ENCODE peak calls at places on chromosomes 4 and X, in four cellular contexts. L is HepG2, F is K562, B is H1. R is an unnamed sample.

GRCh38 chrX:9390121-9390520 is 74.7 kb upstream of the TBL1X start:
- DNase-seq in L (no peak), F (no peak), B (no peak), R (no peak)

GRCh38 chrX:153580700-153581386 is 18.1 kb downstream of the CCNQ start:
- DNase-seq in L (peak; percentile 21), F (peak; percentile 63), B (peak; percentile 76), R (peak; percentile 1)

GRCh38 chr4:25941441-25941840 is 27.4 kb downstream of the SMIM20 start:
- DNase-seq in L (no peak), F (no peak), B (no peak), R (no peak)

GRCh38 chrX:153456161-153456560 is 10.3 kb upstream of the TREX2 start:
- DNase-seq in L (no peak), F (no peak), B (no peak), R (no peak)

GRCh38 chrX:78375894-78376293 is 48.5 kb upstream of the CYSLTR1 start:
- DNase-seq in L (no peak), F (no peak), B (no peak), R (no peak)

GRCh38 chr4:101205878-101206277 is 141.4 kb downstream of the PPP3CA start:
- DNase-seq in L (no peak), F (peak; percentile 11), B (no peak), R (no peak)

GRCh38 chrX:81377329-81377728 is 175.4 kb downstream of the SH3BGRL start:
- DNase-seq in L (peak; percentile 0), F (peak; percentile 12), B (no peak), R (peak; percentile 36)

GRCh38 chr4:115154826-115155225 is 41.4 kb upstream of the NDST4 start:
- DNase-seq in L (no peak), F (no peak), B (no peak), R (no peak)

GRCh38 chrX:4708970-4709760 is 995.7 kb upstream of the PRKX start:
- DNase-seq in L (no peak), F (no peak), B (no peak), R (no peak)

GRCh38 chrX:145821291-145821897 is 3.8 kb downstream of the SLITRK2 start:
- DNase-seq in L (no peak), F (no peak), B (peak; percentile 57), R (no peak)

GRCh38 chrX:97200454-97200853 is 316.7 kb downstream of the RPA4 start:
- DNase-seq in L (no peak), F (peak; percentile 56), B (peak; percentile 44), R (no peak)

GRCh38 chrX:22015144-22015750 is 16.9 kb upstream of the PHEX start:
- DNase-seq in L (no peak), F (no peak), B (no peak), R (no peak)

GRCh38 chrX:20224814-20225487 is 41.8 kb downstream of the RPS6KA3 start:
- DNase-seq in L (no peak), F (no peak), B (no peak), R (no peak)

GRCh38 chr4:141656031-141656430 is 19.6 kb downstream of the IL15 start:
- DNase-seq in L (no peak), F (no peak), B (no peak), R (no peak)

GRCh38 chr4:472881-473574 is 25.9 kb downstream of the ZNF721 start:
- DNase-seq in L (no peak), F (peak; percentile 34), B (no peak), R (peak; percentile 47)

GRCh38 chrX:16250296-16250695 is 83.0 kb downstream of the MAGEB17 start:
- DNase-seq in L (no peak), F (no peak), B (no peak), R (no peak)

GRCh38 chrX:1582686-1583437 is 8.5 kb upstream of the AKAP17A start:
- DNase-seq in L (peak; percentile 63), F (peak; percentile 17), B (peak; percentile 27), R (no peak)

GRCh38 chrX:17595456-17596035 is 141.7 kb upstream of the SCML1 start:
- DNase-seq in L (no peak), F (no peak), B (no peak), R (peak; percentile 85)

GRCh38 chrX:73647212-73647611 is 84.2 kb downstream of the CHIC1 start:
- DNase-seq in L (no peak), F (no peak), B (no peak), R (no peak)

GRCh38 chrX:71496476-71496875 is 36.4 kb upstream of the OGT start:
- DNase-seq in L (no peak), F (no peak), B (no peak), R (no peak)

GRCh38 chr4:78610546-78611214 is 59.1 kb downstream of the ANXA3 start:
- DNase-seq in L (no peak), F (peak; percentile 79), B (no peak), R (peak; percentile 31)

GRCh38 chrX:3567681-3568080 is 145.8 kb downstream of the PRKX start:
- DNase-seq in L (no peak), F (no peak), B (no peak), R (no peak)

GRCh38 chr4:124713213-124713592 is 671 bp upstream of the ANKRD50 start:
- DNase-seq in L (peak; percentile 80), F (peak; percentile 93), B (peak; percentile 63), R (peak; percentile 81)

GRCh38 chrX:7252013-7252610 is 104.2 kb upstream of the PUDP start:
- DNase-seq in L (no peak), F (no peak), B (no peak), R (no peak)

GRCh38 chrX:24204331-24204730 is 54.8 kb downstream of the ZFX start:
- DNase-seq in L (no peak), F (no peak), B (no peak), R (no peak)

GRCh38 chr4:92344216-92344615 is 40.5 kb downstream of the GRID2 start:
- DNase-seq in L (no peak), F (no peak), B (no peak), R (no peak)

GRCh38 chr4:181685911-181686310 is 557.3 kb upstream of the TENM3 start:
- DNase-seq in L (no peak), F (no peak), B (no peak), R (no peak)

GRCh38 chr4:84503495-84504437 is 4.7 kb upstream of the NKX6-1 start:
- DNase-seq in L (peak; percentile 46), F (peak; percentile 68), B (no peak), R (peak; percentile 67)

GRCh38 chrX:129622757-129623301 is 31.9 kb downstream of the APLN start:
- DNase-seq in L (no peak), F (no peak), B (no peak), R (peak; percentile 85)

GRCh38 chr4:128068927-128069326 is 7.8 kb downstream of the LARP1B start:
- DNase-seq in L (peak; percentile 29), F (peak; percentile 45), B (peak; percentile 47), R (peak; percentile 40)

GRCh38 chr4:102717448-102718092 is 43.2 kb downstream of the MANBA start:
- DNase-seq in L (peak; percentile 73), F (no peak), B (no peak), R (no peak)

GRCh38 chrX:102129473-102129872 is 4.0 kb downstream of the TCEAL2 start:
- DNase-seq in L (no peak), F (peak; percentile 2), B (no peak), R (peak; percentile 14)

GRCh38 chr4:25950476-25951389 is 36.7 kb downstream of the SMIM20 start:
- DNase-seq in L (peak; percentile 13), F (no peak), B (no peak), R (no peak)

GRCh38 chrX:129980540-129981206 is 1.8 kb upstream of the BCORL1 start:
- DNase-seq in L (peak; percentile 25), F (no peak), B (peak; percentile 64), R (peak; percentile 14)

GRCh38 chr4:140099993-140100392 is 54.0 kb downstream of the MAML3 start:
- DNase-seq in L (no peak), F (no peak), B (no peak), R (peak; percentile 91)

GRCh38 chr4:149735796-149736195 is 79.8 kb downstream of the IQCM start:
- DNase-seq in L (no peak), F (no peak), B (no peak), R (no peak)

GRCh38 chr4:39729557-39729956 is 31.6 kb downstream of the UBE2K start:
- DNase-seq in L (no peak), F (no peak), B (no peak), R (no peak)

GRCh38 chr4:69689530-69690111 is 36.6 kb upstream of the UGT2A1 start:
- DNase-seq in L (peak; percentile 66), F (peak; percentile 9), B (no peak), R (peak; percentile 72)

GRCh38 chr4:186150926-186151325 is 40.4 kb upstream of the CYP4V2 start:
- DNase-seq in L (no peak), F (no peak), B (no peak), R (no peak)

GRCh38 chr4:61245321-61245720 is 45.2 kb downstream of the ADGRL3 start:
- DNase-seq in L (no peak), F (no peak), B (no peak), R (no peak)
- H4K20me1 ChIP-seq in L (no peaks in the 10 kb centered on the region), F (no peaks in the 10 kb centered on the region), B (peaks cover 2% of the 10 kb centered on the region), R (no peaks in the 10 kb centered on the region)

DNA sequence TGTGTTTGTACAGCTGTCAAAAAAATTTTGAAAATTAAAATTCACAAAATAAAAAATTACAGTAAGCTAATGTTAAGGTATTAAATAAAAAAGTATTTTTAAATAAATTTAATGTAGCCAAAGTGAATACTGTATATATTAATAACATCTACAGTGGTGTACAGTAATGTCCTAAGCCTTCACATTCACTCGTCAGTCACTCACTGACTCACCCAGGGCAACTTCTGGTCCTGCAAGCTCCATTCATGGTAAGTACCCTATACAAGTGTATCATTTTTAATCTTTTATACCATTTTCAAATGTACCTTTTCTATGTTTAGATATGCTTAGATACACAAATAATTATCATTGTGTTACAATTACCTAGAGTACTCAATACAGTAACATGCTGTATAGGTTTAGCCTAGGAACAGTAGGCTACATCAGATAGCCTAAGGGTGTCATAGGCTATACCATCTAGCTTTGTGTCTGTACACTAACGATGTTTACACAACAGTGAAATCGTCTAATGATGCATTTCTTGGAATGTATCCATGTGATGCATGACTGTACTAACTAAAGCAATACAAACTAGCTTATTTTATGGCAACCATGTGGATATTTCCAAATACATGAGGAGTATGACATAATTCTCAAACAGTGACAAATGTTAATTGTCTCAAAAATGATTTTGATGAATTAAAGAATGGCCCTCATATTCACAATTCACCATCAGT is 13.7 kb downstream of the DDX60 start:
- DNase-seq in L (no peak), F (no peak), B (no peak), R (peak; percentile 39)
- TF ChIP-seq JUN in L (no peak), F (no peak), B (no peak), R (no peak)

GRCh38 chr4:88919056-88919455 is 137.9 kb downstream of the FAM13A start:
- DNase-seq in L (no peak), F (no peak), B (no peak), R (no peak)
- H4K20me1 ChIP-seq in L (no peaks in the 10 kb centered on the region), F (no peaks in the 10 kb centered on the region), B (no peaks in the 10 kb centered on the region), R (no peaks in the 10 kb centered on the region)

GRCh38 chr4:26984896-26985295 is 124.3 kb downstream of the STIM2 start:
- DNase-seq in L (no peak), F (no peak), B (no peak), R (no peak)

GRCh38 chr4:26987191-26987590 is 126.5 kb downstream of the STIM2 start:
- DNase-seq in L (no peak), F (no peak), B (no peak), R (no peak)

GRCh38 chr4:26991057-26991456 is 130.4 kb downstream of the STIM2 start:
- DNase-seq in L (no peak), F (no peak), B (no peak), R (no peak)

DNA sequence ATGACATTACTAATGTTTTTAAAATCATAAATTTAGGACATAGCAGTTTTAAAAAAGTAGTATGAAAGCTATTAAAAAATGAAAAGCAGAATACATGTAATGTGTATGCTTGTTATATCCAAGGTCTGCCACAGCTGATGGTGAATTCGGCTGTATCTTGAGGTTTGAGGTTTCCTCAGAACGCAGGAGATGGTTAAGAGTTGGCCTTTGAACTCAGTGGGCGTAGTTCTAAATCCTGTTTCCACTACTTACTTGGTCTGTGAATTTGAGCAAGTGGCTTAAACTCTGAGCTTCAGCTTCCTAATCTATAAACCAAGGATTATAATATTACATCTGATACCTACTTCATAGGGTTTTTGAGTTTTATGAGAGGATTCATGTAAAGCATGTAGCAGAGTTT is 125.2 kb downstream of the STIM2 start:
- DNase-seq in L (no peak), F (peak; percentile 14), B (no peak), R (no peak)
- TF ChIP-seq JUN in L (no peak), F (no peak), B (no peak), R (no peak)

R was measured in endothelial cell of umbilical vein.